ENCODE peak calls at places on chromosomes 16 and 17, in five cellular contexts. H is CD8-positive, alpha-beta memory T cell; K is upper lobe of right lung; U is right atrium auricular region; C is GM23338. W is an unnamed sample. For H3K4me1, the result is how much of the 10 kb centered on the place peaks cover.

GRCh38 chr17:39244016-39244599 is 18.4 kb upstream of the STAC2 start:
- DNase-seq in H (no peak), K (no peak), U (no peak), C (peak), W (no peak)

GRCh38 chr16:81136331-81137011 is 40.3 kb upstream of the GCSH start:
- DNase-seq in H (no peak), K (no peak), U (no peak), C (no peak), W (no peak)

GRCh38 chr17:51371732-51372151 is 111.4 kb downstream of the UTP18 start:
- DNase-seq in H (no peak), K (no peak), U (no peak), C (peak), W (no peak)

GRCh38 chr17:45125509-45125908 is 6.8 kb downstream of the PLCD3 start:
- DNase-seq in H (no peak), K (no peak), U (no peak), C (no peak), W (no peak)

GRCh38 chr17:6075050-6075449 is 4.9 kb downstream of the WSCD1 start:
- DNase-seq in H (no peak), K (no peak), U (no peak), C (no peak), W (peak)

GRCh38 chr16:24070851-24071250 is 185.3 kb upstream of the CACNG3 start:
- DNase-seq in H (no peak), K (no peak), U (peak), C (peak), W (no peak)

GRCh38 chr16:57752581-57753447 is 17.2 kb downstream of the KATNB1 start:
- DNase-seq in H (no peak), K (no peak), U (no peak), C (no peak), W (no peak)

GRCh38 chr16:69408451-69408850 is 16.0 kb upstream of the CYB5B start:
- DNase-seq in H (no peak), K (no peak), U (no peak), C (no peak), W (peak)

GRCh38 chr17:43809121-43809520 is 23.8 kb downstream of the MPP3 start:
- DNase-seq in H (no peak), K (no peak), U (no peak), C (no peak), W (no peak)

GRCh38 chr17:80274871-80275449 is 14.3 kb downstream of the RNF213 start:
- DNase-seq in H (no peak), K (no peak), U (no peak), C (no peak), W (no peak)

GRCh38 chr17:8369944-8370343 is 6.6 kb downstream of the KRABD2 start:
- DNase-seq in H (no peak), K (no peak), U (no peak), C (no peak), W (no peak)

GRCh38 chr16:73025111-73025505 is 22.8 kb downstream of the ZFHX3 start:
- DNase-seq in H (no peak), K (no peak), U (no peak), C (no peak), W (no peak)

GRCh38 chr16:1822801-1823200 is 3.8 kb downstream of the HAGH start:
- DNase-seq in H (no peak), K (peak), U (no peak), C (no peak), W (no peak)

GRCh38 chr16:78005881-78006280 is 16.5 kb upstream of the CLEC3A start:
- DNase-seq in H (no peak), K (no peak), U (no peak), C (peak), W (no peak)

GRCh38 chr16:66386629-66387622 is 20.4 kb downstream of the CDH5 start:
- DNase-seq in H (no peak), K (no peak), U (no peak), C (no peak), W (peak)

GRCh38 chr17:28113269-28113668 is 70.8 kb downstream of the NLK start:
- DNase-seq in H (no peak), K (no peak), U (no peak), C (peak), W (no peak)

GRCh38 chr16:275786-276232 is at the start of gene RGS11:
- DNase-seq in H (no peak), K (peak), U (no peak), C (no peak), W (no peak)

GRCh38 chr17:57552114-57552601 is 192.9 kb downstream of the CCDC182 start:
- DNase-seq in H (no peak), K (no peak), U (no peak), C (peak), W (no peak)

GRCh38 chr17:41329279-41329925 is 13.9 kb upstream of the KRTAP17-1 start:
- DNase-seq in H (no peak), K (peak), U (no peak), C (peak), W (peak)

GRCh38 chr16:59973966-59974365 is 1239.8 kb upstream of the GOT2 start:
- DNase-seq in H (no peak), K (no peak), U (no peak), C (no peak), W (no peak)

GRCh38 chr17:44926841-44927525 is 11.7 kb upstream of the GFAP start:
- DNase-seq in H (no peak), K (peak), U (no peak), C (no peak), W (no peak)

GRCh38 chr16:3434373-3434772 is 8.9 kb downstream of the ZNF597 start:
- DNase-seq in H (no peak), K (no peak), U (no peak), C (no peak), W (no peak)

GRCh38 chr16:60414617-60415016 is 1621.6 kb downstream of the CDH8 start:
- DNase-seq in H (no peak), K (no peak), U (no peak), C (peak), W (no peak)

GRCh38 chr17:40354191-40355122 is 10.1 kb downstream of the GJD3 start:
- DNase-seq in H (no peak), K (no peak), U (no peak), C (no peak), W (no peak)

GRCh38 chr16:27230562-27230991 is 27.3 kb downstream of the KDM8 start:
- DNase-seq in H (peak), K (no peak), U (no peak), C (peak), W (no peak)

GRCh38 chr17:3913531-3914318 is 2.5 kb downstream of the P2RX1 start:
- DNase-seq in H (peak), K (peak), U (no peak), C (peak), W (no peak)

GRCh38 chr16:80544326-80544725 is 3.5 kb downstream of the DYNLRB2 start:
- DNase-seq in H (no peak), K (no peak), U (no peak), C (no peak), W (no peak)

GRCh38 chr16:31428638-31429247 is 583 bp upstream of the COX6A2 start:
- DNase-seq in H (no peak), K (no peak), U (no peak), C (no peak), W (no peak)

GRCh38 chr17:44850025-44850424 is 2.3 kb downstream of the HIGD1B start:
- DNase-seq in H (no peak), K (no peak), U (no peak), C (no peak), W (no peak)

GRCh38 chr17:72346306-72346705 is 225.5 kb downstream of the SOX9 start:
- DNase-seq in H (no peak), K (no peak), U (no peak), C (no peak), W (no peak)

GRCh38 chr17:72345083-72345482 is 224.3 kb downstream of the SOX9 start:
- DNase-seq in H (no peak), K (no peak), U (no peak), C (no peak), W (no peak)

GRCh38 chr17:72344613-72345012 is 223.8 kb downstream of the SOX9 start:
- DNase-seq in H (no peak), K (no peak), U (no peak), C (no peak), W (no peak)

GRCh38 chr17:72343911-72344310 is 223.1 kb downstream of the SOX9 start:
- DNase-seq in H (no peak), K (no peak), U (no peak), C (no peak), W (no peak)

GRCh38 chr17:72345536-72345935 is 224.7 kb downstream of the SOX9 start:
- DNase-seq in H (no peak), K (no peak), U (no peak), C (no peak), W (no peak)
- H3K4me1 ChIP-seq in H (under half), K (under half), U (under half), C (under half), W (under half)

DNA sequence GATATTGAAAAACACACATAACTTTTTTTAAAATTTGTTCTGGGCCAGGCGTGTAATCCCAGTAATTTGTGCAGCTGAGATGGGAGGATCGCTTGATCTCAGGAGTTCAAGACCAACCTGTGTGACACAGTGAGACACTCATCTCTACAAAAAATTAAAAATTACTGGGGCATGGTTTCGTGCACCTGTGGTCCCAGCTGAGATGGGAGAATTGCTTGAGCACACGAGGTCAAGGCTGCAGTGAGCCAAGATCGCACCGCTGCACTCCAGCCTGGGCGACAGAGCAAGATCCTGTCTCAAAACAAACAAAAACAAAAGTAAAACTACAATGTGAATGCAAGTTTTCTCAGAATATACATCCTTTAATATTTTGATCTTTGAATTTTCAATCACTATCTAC is 15.1 kb downstream of the C16orf54 start:
- DNase-seq in H (no peak), K (peak), U (no peak), C (no peak), W (no peak)
- H3K4me1 ChIP-seq in H (under half), K (under half), U (under half), C (under half), W (under half)

DNA sequence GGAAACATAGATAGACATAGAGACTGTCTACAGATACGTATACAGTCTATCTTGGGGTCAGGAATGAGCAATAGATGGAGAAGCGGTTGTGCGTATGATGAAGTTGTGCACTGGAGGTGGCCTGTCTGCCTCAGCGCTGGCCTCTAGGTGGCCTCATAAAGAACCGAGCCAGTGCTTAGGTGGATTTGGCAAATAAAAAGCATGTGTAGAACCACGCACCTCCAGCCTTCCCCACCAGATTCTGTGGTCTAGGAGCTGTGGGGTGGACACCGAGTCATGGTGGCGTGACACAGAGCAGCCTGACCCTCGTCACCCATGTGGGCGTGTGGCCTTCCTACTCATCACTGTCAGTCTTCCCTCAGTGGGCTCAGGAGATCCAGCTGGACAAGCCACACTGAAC is 34.0 kb downstream of the PGS1 start:
- DNase-seq in H (no peak), K (peak), U (no peak), C (peak), W (no peak)
- H3K4me1 ChIP-seq in H (half or more), K (half or more), U (under half), C (under half), W (half or more)

DNA sequence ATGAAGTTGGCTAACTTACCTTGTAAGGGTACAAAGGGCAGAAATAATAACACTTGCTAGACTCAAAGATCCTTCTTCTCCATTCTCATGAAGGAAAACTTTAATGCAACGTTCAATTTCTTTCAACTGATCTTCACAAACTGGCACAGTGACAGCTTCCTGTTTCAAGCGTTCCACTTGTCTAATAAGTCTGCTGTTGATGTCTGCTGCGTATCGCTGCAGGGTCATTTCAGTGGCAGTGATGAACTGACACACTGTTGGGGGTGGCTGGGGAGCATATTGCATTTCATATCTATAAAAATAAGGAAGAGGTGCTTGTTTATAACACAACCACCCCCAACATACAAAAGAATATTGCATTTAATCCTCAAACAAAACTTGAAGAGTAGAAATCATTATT is 33.5 kb upstream of the ARL6IP1 start:
- DNase-seq in H (no peak), K (no peak), U (no peak), C (no peak), W (no peak)
- H3K4me1 ChIP-seq in H (under half), K (under half), U (under half), C (under half), W (under half)

DNA sequence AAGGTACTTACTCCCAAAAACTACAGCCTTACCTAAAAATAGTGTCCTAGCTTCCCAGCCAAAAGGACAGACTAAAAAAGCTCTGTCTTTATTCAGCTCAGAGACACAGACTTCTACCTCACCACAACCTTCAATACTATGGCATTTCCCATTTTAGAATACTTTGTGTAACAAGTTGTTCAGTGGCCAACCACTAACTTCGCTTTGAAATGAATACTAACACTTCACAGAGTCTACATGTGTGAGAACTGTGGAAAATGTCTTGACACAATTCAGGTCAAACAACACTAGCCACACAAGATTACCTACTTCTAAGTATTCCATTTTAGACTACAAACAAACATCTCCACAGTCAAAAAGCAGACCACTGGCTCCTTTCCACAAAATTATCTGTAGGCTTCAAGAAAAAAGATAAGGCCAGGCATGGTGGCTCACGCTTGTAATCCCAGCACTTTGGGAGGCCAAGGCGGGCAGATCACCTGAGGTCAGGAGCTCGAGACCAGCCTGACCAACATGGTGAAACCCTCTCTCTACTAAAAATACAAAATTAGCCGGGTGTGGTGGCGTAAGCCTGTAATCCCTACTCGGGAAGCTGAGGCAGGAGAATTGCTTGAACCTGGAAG is 3.2 kb downstream of the HELZ start:
- DNase-seq in H (no peak), K (no peak), U (no peak), C (no peak), W (no peak)
- H3K4me1 ChIP-seq in H (under half), K (half or more), U (under half), C (under half), W (under half)

GRCh38 chr17:17987187-17987896 is 14.7 kb downstream of the DRC3 start:
- DNase-seq in H (no peak), K (no peak), U (no peak), C (no peak), W (no peak)
- H3K4me1 ChIP-seq in H (under half), K (under half), U (under half), C (under half), W (under half)

GRCh38 chr17:78351449-78352006 is 8.3 kb downstream of the SOCS3 start:
- DNase-seq in H (no peak), K (peak), U (peak), C (peak), W (peak)
- H3K4me1 ChIP-seq in H (half or more), K (half or more), U (under half), C (under half), W (half or more)

GRCh38 chr16:84607061-84607460 is 10.8 kb downstream of the COTL1 start:
- DNase-seq in H (no peak), K (no peak), U (no peak), C (no peak), W (no peak)

GRCh38 chr16:84606081-84606875 is 11.6 kb downstream of the COTL1 start:
- DNase-seq in H (no peak), K (no peak), U (no peak), C (no peak), W (no peak)

GRCh38 chr16:84603115-84603816 is 14.6 kb downstream of the COTL1 start:
- DNase-seq in H (no peak), K (peak), U (peak), C (no peak), W (peak)

GRCh38 chr16:84604477-84605013 is 13.3 kb downstream of the COTL1 start:
- DNase-seq in H (no peak), K (no peak), U (no peak), C (no peak), W (no peak)

GRCh38 chr16:84605339-84605848 is 12.5 kb downstream of the COTL1 start:
- DNase-seq in H (no peak), K (no peak), U (no peak), C (no peak), W (no peak)
- H3K4me1 ChIP-seq in H (half or more), K (under half), U (under half), C (under half), W (under half)